ENCODE peak calls at places on chromosomes 7 and 10, in six cellular contexts. One of them, this sample, is unnamed.

GRCh38 chr7:70474639-70475234 is 657.2 kb upstream of the GALNT17 start:
- DNase-seq in epithelial cell of proximal tubule: no peak
- DNase-seq in OCI-LY7: no peak
- DNase-seq in lower leg skin: no peak
- DNase-seq in IMR-90: no peak
- DNase-seq in epithelial cell of esophagus: no peak
- DNase-seq in this sample: no peak

GRCh38 chr7:75776295-75776971 is 4.4 kb upstream of the CCL26 start:
- DNase-seq in epithelial cell of esophagus: peak; percentile 58
- DNase-seq in OCI-LY7: no peak
- DNase-seq in IMR-90: peak; percentile 89
- DNase-seq in epithelial cell of proximal tubule: no peak
- DNase-seq in lower leg skin: no peak
- DNase-seq in this sample: no peak

GRCh38 chr10:132185601-132186487 is 904 bp upstream of the DPYSL4 start:
- DNase-seq in OCI-LY7: no peak
- DNase-seq in epithelial cell of esophagus: peak; percentile 15
- DNase-seq in epithelial cell of proximal tubule: no peak
- DNase-seq in IMR-90: peak; percentile 12
- DNase-seq in lower leg skin: no peak
- DNase-seq in this sample: no peak

GRCh38 chr7:16891874-16892620 is 10.3 kb upstream of the AGR3 start:
- DNase-seq in lower leg skin: no peak
- DNase-seq in epithelial cell of esophagus: peak; percentile 30
- DNase-seq in OCI-LY7: no peak
- DNase-seq in epithelial cell of proximal tubule: no peak
- DNase-seq in IMR-90: no peak
- DNase-seq in this sample: no peak

GRCh38 chr7:22980422-22980821 is 33.5 kb downstream of the HYCC1 start:
- DNase-seq in epithelial cell of esophagus: peak; percentile 55
- DNase-seq in IMR-90: peak; percentile 84
- DNase-seq in OCI-LY7: no peak
- DNase-seq in lower leg skin: no peak
- DNase-seq in epithelial cell of proximal tubule: peak; percentile 16
- DNase-seq in this sample: no peak

GRCh38 chr7:28200598-28200997 is 20.0 kb upstream of the JAZF1 start:
- DNase-seq in lower leg skin: no peak
- DNase-seq in IMR-90: no peak
- DNase-seq in OCI-LY7: peak; percentile 25
- DNase-seq in epithelial cell of esophagus: no peak
- DNase-seq in epithelial cell of proximal tubule: no peak
- DNase-seq in this sample: no peak

GRCh38 chr7:100476903-100477870 is 1.8 kb downstream of the TSC22D4 start:
- DNase-seq in lower leg skin: no peak
- DNase-seq in epithelial cell of proximal tubule: no peak
- DNase-seq in epithelial cell of esophagus: peak; percentile 28
- DNase-seq in OCI-LY7: peak; percentile 61
- DNase-seq in IMR-90: no peak
- DNase-seq in this sample: no peak

GRCh38 chr10:74263996-74264395 is 113.0 kb downstream of the ADK start:
- DNase-seq in epithelial cell of esophagus: no peak
- DNase-seq in IMR-90: no peak
- DNase-seq in lower leg skin: no peak
- DNase-seq in epithelial cell of proximal tubule: no peak
- DNase-seq in OCI-LY7: no peak
- DNase-seq in this sample: no peak

GRCh38 chr10:18351426-18351825 is 211.2 kb downstream of the CACNB2 start:
- DNase-seq in OCI-LY7: no peak
- DNase-seq in lower leg skin: no peak
- DNase-seq in epithelial cell of esophagus: no peak
- DNase-seq in IMR-90: no peak
- DNase-seq in epithelial cell of proximal tubule: no peak
- DNase-seq in this sample: no peak

GRCh38 chr10:124285587-124286527 is 132.9 kb downstream of the OAT start:
- DNase-seq in lower leg skin: peak; percentile 50
- DNase-seq in OCI-LY7: peak; percentile 38
- DNase-seq in epithelial cell of proximal tubule: no peak
- DNase-seq in epithelial cell of esophagus: no peak
- DNase-seq in IMR-90: no peak
- DNase-seq in this sample: no peak

GRCh38 chr10:30185916-30186315 is 126.5 kb upstream of the JCAD start:
- DNase-seq in lower leg skin: no peak
- DNase-seq in epithelial cell of esophagus: peak; percentile 91
- DNase-seq in IMR-90: peak; percentile 90
- DNase-seq in OCI-LY7: no peak
- DNase-seq in epithelial cell of proximal tubule: peak; percentile 59
- DNase-seq in this sample: no peak

GRCh38 chr7:1246170-1246870 is 13.6 kb downstream of the UNCX start:
- DNase-seq in epithelial cell of proximal tubule: no peak
- DNase-seq in lower leg skin: no peak
- DNase-seq in IMR-90: no peak
- DNase-seq in epithelial cell of esophagus: no peak
- DNase-seq in OCI-LY7: no peak
- DNase-seq in this sample: no peak

GRCh38 chr10:112376578-112376855 is 2.6 kb downstream of the ACSL5 start:
- DNase-seq in epithelial cell of proximal tubule: no peak
- DNase-seq in OCI-LY7: peak; percentile 22
- DNase-seq in lower leg skin: no peak
- DNase-seq in IMR-90: no peak
- DNase-seq in epithelial cell of esophagus: no peak
- DNase-seq in this sample: no peak

GRCh38 chr7:77327932-77328628 is 88.1 kb downstream of the GSAP start:
- DNase-seq in epithelial cell of esophagus: no peak
- DNase-seq in OCI-LY7: no peak
- DNase-seq in epithelial cell of proximal tubule: no peak
- DNase-seq in lower leg skin: no peak
- DNase-seq in IMR-90: no peak
- DNase-seq in this sample: no peak

GRCh38 chr10:26556756-26557640 is 118.9 kb downstream of the APBB1IP start:
- DNase-seq in epithelial cell of proximal tubule: peak; percentile 27
- DNase-seq in lower leg skin: no peak
- DNase-seq in epithelial cell of esophagus: peak; percentile 52
- DNase-seq in IMR-90: peak; percentile 11
- DNase-seq in OCI-LY7: peak; percentile 67
- DNase-seq in this sample: no peak

GRCh38 chr7:9889557-9889956 is 1084.1 kb upstream of the PHF14 start:
- DNase-seq in lower leg skin: no peak
- DNase-seq in OCI-LY7: no peak
- DNase-seq in epithelial cell of esophagus: no peak
- DNase-seq in epithelial cell of proximal tubule: no peak
- DNase-seq in IMR-90: no peak
- DNase-seq in this sample: no peak

GRCh38 chr10:79176052-79176501 is 107.3 kb downstream of the ZMIZ1 start:
- DNase-seq in epithelial cell of esophagus: no peak
- DNase-seq in IMR-90: peak; percentile 95
- DNase-seq in lower leg skin: no peak
- DNase-seq in OCI-LY7: no peak
- DNase-seq in epithelial cell of proximal tubule: no peak
- DNase-seq in this sample: no peak

GRCh38 chr7:28231181-28231580 is 50.6 kb upstream of the JAZF1 start:
- DNase-seq in OCI-LY7: no peak
- DNase-seq in epithelial cell of esophagus: no peak
- DNase-seq in epithelial cell of proximal tubule: no peak
- DNase-seq in lower leg skin: no peak
- DNase-seq in IMR-90: no peak
- DNase-seq in this sample: no peak

GRCh38 chr10:95564291-95564690 is 3.1 kb upstream of the SORBS1 start:
- DNase-seq in epithelial cell of proximal tubule: no peak
- DNase-seq in OCI-LY7: no peak
- DNase-seq in IMR-90: no peak
- DNase-seq in epithelial cell of esophagus: no peak
- DNase-seq in lower leg skin: no peak
- DNase-seq in this sample: no peak

GRCh38 chr7:89770156-89770555 is 384.1 kb upstream of the STEAP1 start:
- DNase-seq in epithelial cell of proximal tubule: no peak
- DNase-seq in lower leg skin: no peak
- DNase-seq in epithelial cell of esophagus: no peak
- DNase-seq in IMR-90: no peak
- DNase-seq in OCI-LY7: no peak
- DNase-seq in this sample: no peak

GRCh38 chr7:155405399-155406318 is 52.3 kb upstream of the EN2 start:
- DNase-seq in epithelial cell of proximal tubule: no peak
- DNase-seq in epithelial cell of esophagus: no peak
- DNase-seq in OCI-LY7: no peak
- DNase-seq in lower leg skin: no peak
- DNase-seq in IMR-90: no peak
- DNase-seq in this sample: no peak

GRCh38 chr7:105614341-105614840 is 33.1 kb upstream of the EFCAB10 start:
- DNase-seq in epithelial cell of esophagus: no peak
- DNase-seq in OCI-LY7: no peak
- DNase-seq in IMR-90: no peak
- DNase-seq in epithelial cell of proximal tubule: no peak
- DNase-seq in lower leg skin: no peak
- DNase-seq in this sample: no peak

GRCh38 chr7:105613611-105614330 is 32.5 kb upstream of the EFCAB10 start:
- DNase-seq in OCI-LY7: no peak
- DNase-seq in lower leg skin: no peak
- DNase-seq in epithelial cell of esophagus: no peak
- DNase-seq in IMR-90: no peak
- DNase-seq in epithelial cell of proximal tubule: no peak
- DNase-seq in this sample: no peak

GRCh38 chr7:105610165-105610930 is 29.1 kb upstream of the EFCAB10 start:
- DNase-seq in OCI-LY7: no peak
- DNase-seq in IMR-90: no peak
- DNase-seq in epithelial cell of proximal tubule: no peak
- DNase-seq in lower leg skin: no peak
- DNase-seq in epithelial cell of esophagus: peak; percentile 16
- DNase-seq in this sample: no peak

GRCh38 chr7:105611856-105612775 is 30.8 kb upstream of the EFCAB10 start:
- DNase-seq in IMR-90: peak; percentile 27
- DNase-seq in epithelial cell of esophagus: peak; percentile 33
- DNase-seq in epithelial cell of proximal tubule: no peak
- DNase-seq in lower leg skin: no peak
- DNase-seq in OCI-LY7: no peak
- DNase-seq in this sample: no peak

GRCh38 chr7:105612806-105613205 is 31.5 kb upstream of the EFCAB10 start:
- DNase-seq in OCI-LY7: no peak
- DNase-seq in epithelial cell of esophagus: no peak
- DNase-seq in epithelial cell of proximal tubule: no peak
- DNase-seq in lower leg skin: no peak
- DNase-seq in IMR-90: no peak
- DNase-seq in this sample: no peak
- TF ChIP-seq CTCF in OCI-LY7: no peak
- TF ChIP-seq CTCF in epithelial cell of esophagus: no peak
- TF ChIP-seq CTCF in epithelial cell of proximal tubule: no peak
- TF ChIP-seq CTCF in lower leg skin: no peak
- TF ChIP-seq CTCF in IMR-90: no peak
- TF ChIP-seq CTCF in this sample: no peak

GRCh38 chr10:69939481-69939880 is 113.2 kb upstream of the MACROH2A2 start:
- DNase-seq in lower leg skin: no peak
- DNase-seq in epithelial cell of esophagus: no peak
- DNase-seq in epithelial cell of proximal tubule: no peak
- DNase-seq in IMR-90: no peak
- DNase-seq in OCI-LY7: no peak
- DNase-seq in this sample: no peak

GRCh38 chr10:69934768-69935167 is 117.9 kb upstream of the MACROH2A2 start:
- DNase-seq in lower leg skin: no peak
- DNase-seq in epithelial cell of proximal tubule: no peak
- DNase-seq in IMR-90: no peak
- DNase-seq in OCI-LY7: no peak
- DNase-seq in epithelial cell of esophagus: no peak
- DNase-seq in this sample: no peak

GRCh38 chr10:69939033-69939432 is 113.6 kb upstream of the MACROH2A2 start:
- DNase-seq in epithelial cell of esophagus: no peak
- DNase-seq in OCI-LY7: no peak
- DNase-seq in IMR-90: no peak
- DNase-seq in lower leg skin: no peak
- DNase-seq in epithelial cell of proximal tubule: no peak
- DNase-seq in this sample: no peak

GRCh38 chr10:69938541-69938991 is 114.1 kb upstream of the MACROH2A2 start:
- DNase-seq in epithelial cell of proximal tubule: no peak
- DNase-seq in epithelial cell of esophagus: no peak
- DNase-seq in OCI-LY7: no peak
- DNase-seq in lower leg skin: no peak
- DNase-seq in IMR-90: no peak
- DNase-seq in this sample: no peak

GRCh38 chr10:69936091-69936490 is 116.6 kb upstream of the MACROH2A2 start:
- DNase-seq in IMR-90: no peak
- DNase-seq in lower leg skin: no peak
- DNase-seq in epithelial cell of esophagus: no peak
- DNase-seq in epithelial cell of proximal tubule: no peak
- DNase-seq in OCI-LY7: peak; percentile 58
- DNase-seq in this sample: no peak
- TF ChIP-seq CTCF in IMR-90: peak; percentile 32
- TF ChIP-seq CTCF in lower leg skin: no peak
- TF ChIP-seq CTCF in epithelial cell of esophagus: peak; percentile 30
- TF ChIP-seq CTCF in epithelial cell of proximal tubule: peak; percentile 48
- TF ChIP-seq CTCF in OCI-LY7: peak; percentile 68
- TF ChIP-seq CTCF in this sample: no peak

DNA sequence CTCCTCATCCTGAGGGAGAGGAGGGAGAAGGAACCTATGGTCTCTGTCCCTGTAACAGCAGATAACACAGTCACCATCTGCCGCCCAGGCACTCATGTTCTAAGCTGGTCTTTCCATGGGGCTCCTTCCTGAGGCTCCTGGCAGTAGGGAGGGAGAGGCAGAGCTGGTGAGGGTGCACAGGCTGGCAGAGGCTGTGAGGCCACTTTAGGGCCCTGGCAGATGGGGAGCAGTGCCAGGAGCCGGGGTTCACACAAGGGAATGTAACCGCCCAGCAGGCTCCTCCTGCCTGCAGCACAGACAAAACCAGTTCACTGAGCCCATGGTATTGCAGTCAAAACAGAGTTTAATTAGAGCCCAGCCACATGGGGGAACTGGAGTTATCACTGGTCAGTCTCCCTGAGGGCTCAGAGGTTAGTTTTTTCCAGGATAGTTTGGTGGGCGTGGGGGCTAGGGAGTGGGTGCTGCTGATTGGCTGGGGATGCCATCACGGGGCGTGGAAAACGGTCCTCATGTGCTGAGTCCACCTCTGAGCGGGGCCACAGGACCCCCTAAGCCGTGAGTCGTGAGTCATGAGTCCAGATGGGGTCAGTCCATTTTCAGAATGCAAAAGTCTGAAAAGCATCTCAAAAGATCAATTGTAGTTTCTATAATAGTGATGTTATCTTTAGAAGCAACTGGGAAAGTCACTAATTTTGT is 499.3 kb upstream of the FOXK1 start:
- DNase-seq in IMR-90: no peak
- DNase-seq in OCI-LY7: no peak
- DNase-seq in lower leg skin: no peak
- DNase-seq in epithelial cell of proximal tubule: no peak
- DNase-seq in epithelial cell of esophagus: no peak
- DNase-seq in this sample: no peak
- TF ChIP-seq CTCF in IMR-90: no peak
- TF ChIP-seq CTCF in OCI-LY7: no peak
- TF ChIP-seq CTCF in lower leg skin: no peak
- TF ChIP-seq CTCF in epithelial cell of proximal tubule: no peak
- TF ChIP-seq CTCF in epithelial cell of esophagus: no peak
- TF ChIP-seq CTCF in this sample: no peak

DNA sequence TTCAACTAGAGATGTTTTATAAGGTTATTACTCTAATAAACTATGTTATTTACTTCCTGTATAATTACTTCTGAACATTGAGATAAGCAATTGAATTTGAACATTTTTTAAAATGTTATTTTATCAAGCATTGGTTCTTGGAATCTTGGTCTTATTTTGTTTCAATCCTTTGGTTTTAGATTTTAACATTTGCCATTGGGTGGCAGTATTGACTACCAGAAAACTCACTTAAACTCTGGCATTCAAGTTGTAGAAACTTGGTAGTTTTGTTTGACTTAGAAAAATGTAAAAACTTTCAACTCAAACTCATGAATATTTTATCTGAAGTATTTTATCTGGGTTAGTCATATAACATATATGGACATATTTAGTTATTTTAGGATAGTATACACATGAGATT is 48.1 kb downstream of the ATRNL1 start:
- DNase-seq in IMR-90: peak; percentile 12
- DNase-seq in epithelial cell of esophagus: peak; percentile 13
- DNase-seq in OCI-LY7: no peak
- DNase-seq in epithelial cell of proximal tubule: no peak
- DNase-seq in lower leg skin: no peak
- DNase-seq in this sample: no peak
- TF ChIP-seq CTCF in IMR-90: peak; percentile 46
- TF ChIP-seq CTCF in epithelial cell of esophagus: peak; percentile 28
- TF ChIP-seq CTCF in OCI-LY7: peak; percentile 79
- TF ChIP-seq CTCF in epithelial cell of proximal tubule: peak; percentile 56
- TF ChIP-seq CTCF in lower leg skin: no peak
- TF ChIP-seq CTCF in this sample: peak; percentile 48